ENCODE peak calls at places on chromosome 9, in eight cellular contexts. L is heart right ventricle, X is left lung, A is PC-3, W is astrocyte, N is hepatocyte, E is upper lobe of left lung, Q is HCT116. K is an unnamed sample.

GRCh38 chr9:18935521-18935920 is 97.5 kb downstream of the SAXO1 start:
- DNase-seq in L (no peak), X (no peak), A (no peak), W (peak), N (no peak), E (no peak), Q (no peak), K (no peak)

GRCh38 chr9:83304686-83305085 is 233.5 kb downstream of the FRMD3 start:
- DNase-seq in L (peak), X (no peak), A (no peak), W (peak), N (peak), E (peak), Q (no peak), K (no peak)

GRCh38 chr9:83937861-83938455 is 16.7 kb upstream of the KIF27 start:
- DNase-seq in L (peak), X (no peak), A (peak), W (peak), N (peak), E (no peak), Q (peak), K (peak)

GRCh38 chr9:115691686-115692085 is 461.9 kb upstream of the PAPPA start:
- DNase-seq in L (no peak), X (no peak), A (peak), W (peak), N (peak), E (no peak), Q (no peak), K (no peak)

GRCh38 chr9:116020801-116021200 is 132.8 kb upstream of the PAPPA start:
- DNase-seq in L (no peak), X (no peak), A (peak), W (no peak), N (no peak), E (no peak), Q (no peak), K (no peak)

GRCh38 chr9:126164796-126165525 is 161.7 kb upstream of the MVB12B start:
- DNase-seq in L (no peak), X (peak), A (no peak), W (no peak), N (no peak), E (no peak), Q (no peak), K (no peak)

GRCh38 chr9:113910036-113910639 is 34.0 kb downstream of the ZNF618 start:
- DNase-seq in L (no peak), X (no peak), A (no peak), W (no peak), N (peak), E (no peak), Q (no peak), K (no peak)

GRCh38 chr9:93952119-93952783 is 2.9 kb downstream of the BARX1 start:
- DNase-seq in L (no peak), X (no peak), A (no peak), W (no peak), N (no peak), E (no peak), Q (no peak), K (no peak)

GRCh38 chr9:764105-764524 is 77.4 kb upstream of the DMRT1 start:
- DNase-seq in L (peak), X (no peak), A (peak), W (peak), N (peak), E (no peak), Q (peak), K (no peak)

GRCh38 chr9:77433675-77434445 is 214.3 kb downstream of the GNA14 start:
- DNase-seq in L (peak), X (peak), A (peak), W (peak), N (peak), E (no peak), Q (peak), K (peak)

GRCh38 chr9:78788101-78788500 is 491.2 kb downstream of the PSAT1 start:
- DNase-seq in L (no peak), X (no peak), A (no peak), W (peak), N (no peak), E (no peak), Q (no peak), K (no peak)

GRCh38 chr9:127974002-127974768 is 6.6 kb downstream of the EEIG1 start:
- DNase-seq in L (no peak), X (peak), A (no peak), W (no peak), N (no peak), E (no peak), Q (no peak), K (no peak)

GRCh38 chr9:133355881-133356357 is 368 bp downstream of the SURF1 start:
- DNase-seq in L (no peak), X (no peak), A (no peak), W (no peak), N (no peak), E (no peak), Q (no peak), K (peak)

GRCh38 chr9:133354766-133355165 is 1.5 kb downstream of the SURF1 start:
- DNase-seq in L (no peak), X (peak), A (no peak), W (no peak), N (no peak), E (no peak), Q (no peak), K (no peak)

GRCh38 chr9:133357656-133358055 is 1.3 kb downstream of the SURF2 start:
- DNase-seq in L (no peak), X (peak), A (no peak), W (no peak), N (no peak), E (no peak), Q (no peak), K (no peak)

GRCh38 chr9:133353548-133353947 is 2.7 kb downstream of the SURF1 start:
- DNase-seq in L (no peak), X (peak), A (no peak), W (no peak), N (no peak), E (no peak), Q (no peak), K (no peak)

GRCh38 chr9:133356391-133357091 is at the start of the genes SURF1 and SURF2:
- DNase-seq in L (peak), X (peak), A (peak), W (peak), N (peak), E (peak), Q (no peak), K (peak)
- TF ChIP-seq CTCF in L (no peak), X (no peak), A (no peak), W (no peak), N (no peak), E (no peak), Q (peak), K (peak)

GRCh38 chr9:96856363-96857286 is 2.3 kb upstream of the ZNF782 start:
- DNase-seq in L (peak), X (peak), A (peak), W (peak), N (peak), E (peak), Q (peak), K (peak)

GRCh38 chr9:96854073-96854876 is at the start of gene ZNF782:
- DNase-seq in L (peak), X (peak), A (peak), W (peak), N (peak), E (peak), Q (peak), K (peak)

GRCh38 chr9:96853711-96854072 is 622 bp downstream of the ZNF782 start:
- DNase-seq in L (no peak), X (no peak), A (peak), W (no peak), N (peak), E (no peak), Q (no peak), K (peak)

GRCh38 chr9:96854877-96855273 is 561 bp upstream of the ZNF782 start:
- DNase-seq in L (no peak), X (no peak), A (no peak), W (no peak), N (no peak), E (peak), Q (no peak), K (no peak)

GRCh38 chr9:96852676-96853075 is 1.6 kb downstream of the ZNF782 start:
- DNase-seq in L (no peak), X (no peak), A (peak), W (peak), N (no peak), E (no peak), Q (no peak), K (no peak)
- H3K4me3 ChIP-seq in L (no peak), X (peak), A (peak), W (peak), N (no peak), E (no peak), Q (no peak), K (no peak)

GRCh38 chr9:36211510-36211909 is 20.8 kb downstream of the CLTA start:
- DNase-seq in L (no peak), X (no peak), A (no peak), W (no peak), N (no peak), E (no peak), Q (no peak), K (no peak)
- H3K27ac ChIP-seq in L (peak), X (peak), A (no peak), W (no peak), N (no peak), E (peak), Q (no peak), K (no peak)

GRCh38 chr9:32345243-32345642 is 39.2 kb upstream of the ACO1 start:
- DNase-seq in L (no peak), X (no peak), A (no peak), W (no peak), N (no peak), E (no peak), Q (no peak), K (no peak)

GRCh38 chr9:32351845-32352244 is 32.6 kb upstream of the ACO1 start:
- DNase-seq in L (no peak), X (no peak), A (peak), W (no peak), N (no peak), E (no peak), Q (peak), K (no peak)

GRCh38 chr9:32348289-32348688 is 36.2 kb upstream of the ACO1 start:
- DNase-seq in L (no peak), X (no peak), A (no peak), W (peak), N (no peak), E (no peak), Q (no peak), K (no peak)

DNA sequence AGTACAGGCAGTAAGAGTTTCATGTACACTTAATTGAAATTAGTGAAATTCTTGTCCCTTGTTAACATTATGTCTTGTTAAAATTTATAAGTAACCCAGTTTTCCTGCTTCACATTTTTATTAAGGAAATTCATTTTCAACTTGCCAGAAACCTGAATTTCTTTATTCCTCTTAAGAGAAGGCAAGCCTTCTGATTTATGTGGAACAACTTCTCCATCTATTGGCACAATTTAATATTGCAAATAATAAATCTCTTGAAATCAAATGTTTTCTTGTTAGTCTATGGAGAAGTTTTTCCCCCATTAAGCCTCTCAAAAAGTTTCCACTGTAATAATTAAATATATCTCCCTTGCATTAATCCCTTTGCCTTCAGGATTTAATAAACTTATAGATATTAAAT is 33.8 kb upstream of the ACO1 start:
- DNase-seq in L (no peak), X (no peak), A (peak), W (peak), N (peak), E (no peak), Q (peak), K (peak)
- TF ChIP-seq CTCF in L (no peak), X (no peak), A (peak), W (peak), N (peak), E (no peak), Q (no peak), K (peak)

DNA sequence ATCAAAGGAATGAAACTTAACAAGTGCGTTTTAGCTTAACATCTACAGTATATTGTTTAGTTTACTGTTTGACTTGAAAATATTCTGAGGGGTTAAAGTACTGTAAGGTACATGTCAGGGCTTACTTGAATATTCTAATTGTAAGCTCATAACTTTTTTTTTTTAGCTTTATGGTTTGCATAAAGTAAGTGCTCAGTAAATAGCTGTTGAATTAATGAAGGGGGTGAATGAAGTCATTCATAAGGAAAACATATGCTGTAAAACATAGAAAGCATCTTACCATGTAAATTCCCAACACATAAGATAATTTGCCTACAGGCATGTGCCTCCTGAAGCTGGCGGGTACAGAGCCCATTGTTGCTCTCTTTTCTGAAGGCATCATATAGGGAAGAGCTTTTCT is 3.0 kb downstream of the PIP5K1B start:
- DNase-seq in L (no peak), X (no peak), A (no peak), W (no peak), N (no peak), E (no peak), Q (no peak), K (no peak)
- H3K4me3 ChIP-seq in L (no peak), X (no peak), A (no peak), W (no peak), N (no peak), E (no peak), Q (no peak), K (peak)

K was measured in MM.1S.